ENCODE peak calls at places on chromosomes 11 and 22, in five cellular contexts. D is GM20000, K is A549, V is H1, H is endothelial cell. M is an unnamed sample.

GRCh38 chr11:72735495-72736027 is 16.6 kb downstream of the ARAP1 start:
- DNase-seq in D (no peak), K (peak), V (no peak), H (peak), M (no peak)

GRCh38 chr11:14499178-14499559 is 442 bp downstream of the COPB1 start:
- DNase-seq in D (no peak), K (peak), V (no peak), H (peak), M (no peak)

GRCh38 chr11:116148056-116148455 is 624.7 kb downstream of the BUD13 start:
- DNase-seq in D (no peak), K (no peak), V (no peak), H (no peak), M (no peak)

GRCh38 chr22:17754233-17754925 is 19.9 kb downstream of the BID start:
- DNase-seq in D (no peak), K (peak), V (no peak), H (no peak), M (no peak)

GRCh38 chr22:19579113-19579811 is 55.1 kb upstream of the CLDN5 start:
- DNase-seq in D (no peak), K (no peak), V (no peak), H (no peak), M (no peak)

GRCh38 chr11:64208796-64209562 is 2.5 kb downstream of the FERMT3 start:
- DNase-seq in D (no peak), K (no peak), V (no peak), H (no peak), M (no peak)

GRCh38 chr22:38074181-38075104 is 9.5 kb downstream of the SLC16A8 start:
- DNase-seq in D (no peak), K (no peak), V (no peak), H (peak), M (no peak)

GRCh38 chr11:18111005-18111404 is 5.1 kb upstream of the SAAL1 start:
- DNase-seq in D (no peak), K (no peak), V (no peak), H (no peak), M (no peak)

GRCh38 chr11:129814244-129814992 is 1.2 kb upstream of the TMEM45B start:
- DNase-seq in D (no peak), K (peak), V (no peak), H (no peak), M (no peak)

GRCh38 chr11:1757861-1758610 is 5.7 kb downstream of the CTSD start:
- DNase-seq in D (no peak), K (no peak), V (no peak), H (no peak), M (no peak)

GRCh38 chr22:30753701-30754100 is 59.0 kb downstream of the OSBP2 start:
- DNase-seq in D (no peak), K (no peak), V (no peak), H (no peak), M (no peak)

GRCh38 chr11:61695917-61696316 is 15.7 kb downstream of the DAGLA start:
- DNase-seq in D (peak), K (peak), V (no peak), H (no peak), M (no peak)

GRCh38 chr11:69918231-69918937 is 99.2 kb upstream of the FGF3 start:
- DNase-seq in D (no peak), K (no peak), V (no peak), H (no peak), M (no peak)

GRCh38 chr11:48108231-48109045 is 108.2 kb upstream of the OR4B1 start:
- DNase-seq in D (no peak), K (no peak), V (no peak), H (no peak), M (no peak)

GRCh38 chr11:64245401-64245796 is 1.3 kb downstream of the PPP1R14B start:
- DNase-seq in D (no peak), K (no peak), V (no peak), H (no peak), M (peak)

GRCh38 chr11:35485656-35486318 is 39.6 kb downstream of the PAMR1 start:
- DNase-seq in D (peak), K (peak), V (peak), H (peak), M (peak)

GRCh38 chr11:35486934-35487333 is 38.5 kb downstream of the PAMR1 start:
- DNase-seq in D (no peak), K (no peak), V (no peak), H (no peak), M (no peak)

GRCh38 chr11:35488117-35488516 is 37.3 kb downstream of the PAMR1 start:
- DNase-seq in D (no peak), K (no peak), V (no peak), H (no peak), M (no peak)

GRCh38 chr11:35487532-35488078 is 37.8 kb downstream of the PAMR1 start:
- DNase-seq in D (no peak), K (peak), V (peak), H (peak), M (no peak)

GRCh38 chr11:35486446-35486845 is 39.0 kb downstream of the PAMR1 start:
- DNase-seq in D (no peak), K (peak), V (no peak), H (no peak), M (no peak)
- TF ChIP-seq CTCF in D (no peak), K (no peak), V (no peak), H (no peak), M (no peak)

GRCh38 chr11:106920899-106921504 is 97.3 kb downstream of the GUCY1A2 start:
- DNase-seq in D (no peak), K (no peak), V (no peak), H (no peak), M (no peak)
- TF ChIP-seq CTCF in D (no peak), K (no peak), V (no peak), H (no peak), M (no peak)

DNA sequence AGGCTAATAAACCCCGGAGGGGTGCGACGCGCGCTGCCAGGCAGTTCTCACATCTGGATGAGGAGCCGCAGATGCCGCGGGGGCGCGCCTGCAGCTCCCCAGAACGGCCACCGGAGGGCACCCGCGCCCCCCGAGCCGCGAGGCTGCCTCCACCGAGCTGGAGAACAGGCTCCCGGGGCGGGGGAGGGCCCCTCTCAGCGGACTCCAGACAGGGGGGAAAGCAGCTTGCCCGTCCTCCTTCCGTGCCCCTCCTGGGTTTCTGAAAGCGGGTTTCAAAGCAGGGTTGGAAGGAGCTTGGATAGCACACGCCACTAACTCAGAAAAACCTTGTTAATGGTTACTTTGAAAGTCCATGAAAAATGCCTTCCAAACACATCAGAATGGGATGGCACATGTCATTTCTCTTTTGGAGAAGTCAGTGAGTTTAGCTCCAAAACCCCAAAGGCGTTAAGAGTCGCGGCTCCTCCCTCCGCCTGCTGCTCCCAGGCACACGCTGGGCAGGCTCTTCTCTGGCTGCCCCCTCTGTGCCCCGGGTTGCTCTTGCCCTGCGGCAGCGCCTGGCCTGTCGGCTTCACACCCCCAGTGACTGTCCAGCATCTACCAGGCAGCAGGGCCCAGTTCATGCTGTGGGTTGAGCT is 317.8 kb downstream of the NTM start:
- DNase-seq in D (peak), K (peak), V (peak), H (peak), M (peak)
- TF ChIP-seq CTCF in D (peak), K (peak), V (peak), H (peak), M (peak)

GRCh38 chr11:7694953-7695271 is 11.4 kb downstream of the OVCH2 start:
- DNase-seq in D (no peak), K (no peak), V (no peak), H (no peak), M (no peak)
- TF ChIP-seq CTCF in D (no peak), K (no peak), V (no peak), H (peak), M (no peak)

GRCh38 chr11:132463941-132464340 is 1068.4 kb downstream of the OPCML start:
- DNase-seq in D (no peak), K (no peak), V (no peak), H (no peak), M (no peak)

GRCh38 chr11:132466983-132467382 is 1065.3 kb downstream of the OPCML start:
- DNase-seq in D (no peak), K (no peak), V (no peak), H (peak), M (no peak)

DNA sequence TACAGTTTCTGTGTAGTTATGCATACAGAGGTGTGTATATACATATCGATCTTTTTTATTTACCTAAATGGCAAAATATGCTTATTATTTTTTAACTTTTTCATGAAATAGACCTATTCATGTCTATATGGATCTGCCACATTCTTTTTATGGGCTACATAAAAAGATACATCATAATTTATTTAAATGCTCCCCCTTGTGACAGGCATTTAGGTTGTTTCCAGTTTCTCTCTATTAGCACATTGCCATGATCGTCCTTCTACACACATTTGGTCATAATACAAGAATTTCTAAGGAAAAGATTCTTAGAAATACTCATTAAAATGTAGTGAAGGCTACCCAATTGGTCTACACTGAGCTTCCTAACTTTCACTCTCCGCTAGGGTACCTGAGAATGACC is 1067.4 kb downstream of the OPCML start:
- DNase-seq in D (no peak), K (no peak), V (no peak), H (no peak), M (no peak)
- TF ChIP-seq CTCF in D (no peak), K (no peak), V (no peak), H (no peak), M (no peak)

DNA sequence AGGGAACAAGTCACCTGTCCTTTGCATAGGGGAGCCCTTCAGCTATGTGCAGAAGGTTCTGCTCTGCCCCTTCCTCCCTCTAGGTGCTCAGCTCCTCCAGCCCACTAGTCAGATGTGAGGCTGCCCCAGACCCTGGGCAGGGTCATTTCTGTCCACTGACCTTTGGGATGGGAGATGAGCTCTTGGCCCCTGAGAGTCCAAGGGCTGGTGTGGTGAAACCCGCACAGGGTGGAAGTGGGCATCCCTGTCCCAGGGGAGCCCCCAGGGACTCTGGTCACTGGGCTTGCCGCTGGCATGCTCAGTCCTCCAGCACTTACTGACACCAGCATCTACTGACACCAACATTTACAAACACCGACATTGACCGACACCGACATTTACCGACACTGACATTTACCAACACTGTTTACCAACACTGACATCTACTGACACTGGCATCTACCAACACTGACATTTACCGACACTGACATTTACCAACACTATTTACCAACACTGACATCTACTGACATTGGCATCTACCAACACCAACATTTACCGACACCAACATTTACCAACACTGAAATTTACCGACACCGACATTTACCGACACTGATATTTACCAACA is 71.9 kb upstream of the PPP6R3 start:
- DNase-seq in D (no peak), K (no peak), V (no peak), H (no peak), M (no peak)
- TF ChIP-seq CTCF in D (no peak), K (peak), V (no peak), H (no peak), M (no peak)

GRCh38 chr11:66002648-66003225 is 434 bp downstream of the BANF1 start:
- DNase-seq in D (peak), K (peak), V (no peak), H (peak), M (peak)
- TF ChIP-seq CTCF in D (no peak), K (peak), V (peak), H (no peak), M (peak)

M was measured in MM.1S.